ENCODE peak calls at places on chromosomes 3 and 15, in seven cellular contexts. V is stomach, J is GM12878, W is esophagus muscularis mucosa, K is sigmoid colon, R is K562, C is A549. L is an unnamed sample.

GRCh38 chr3:158110658-158111018 is 749 bp downstream of the RSRC1 start:
- DNase-seq in J (no peak), W (no peak), V (no peak), K (no peak), C (no peak), R (no peak), L (no peak)

GRCh38 chr15:25803036-25803435 is 60.1 kb downstream of the ATP10A start:
- DNase-seq in R (no peak), V (no peak), J (no peak), C (no peak), W (peak), K (no peak), L (no peak)

GRCh38 chr3:161339517-161340500 is 31.5 kb downstream of the SPTSSB start:
- DNase-seq in V (no peak), R (no peak), W (no peak), C (no peak), J (no peak), K (no peak), L (no peak)

GRCh38 chr3:162141232-162141631 is 644.6 kb downstream of the OTOL1 start:
- DNase-seq in W (no peak), J (no peak), C (no peak), K (no peak), V (no peak), R (no peak), L (no peak)

GRCh38 chr3:5653426-5653825 is 465.9 kb downstream of the EDEM1 start:
- DNase-seq in J (no peak), V (no peak), W (no peak), K (no peak), C (no peak), R (no peak), L (no peak)

GRCh38 chr15:81274932-81275341 is 49.0 kb downstream of the STARD5 start:
- DNase-seq in V (peak), R (peak), K (peak), C (peak), J (peak), W (no peak), L (peak)

GRCh38 chr3:10309736-10310135 is 11.2 kb downstream of the SEC13 start:
- DNase-seq in K (no peak), J (no peak), R (no peak), C (no peak), V (no peak), W (no peak), L (no peak)

GRCh38 chr3:169848741-169849140 is 21.0 kb downstream of the LRRC31 start:
- DNase-seq in W (no peak), C (no peak), K (no peak), J (no peak), V (no peak), R (no peak), L (no peak)

GRCh38 chr3:180340395-180340794 is 261.6 kb upstream of the TTC14 start:
- DNase-seq in R (no peak), K (no peak), J (no peak), W (no peak), C (no peak), V (no peak), L (no peak)

GRCh38 chr15:36883705-36884355 is 216.5 kb downstream of the MEIS2 start:
- DNase-seq in K (peak), C (peak), W (no peak), J (peak), R (peak), V (peak), L (peak)

GRCh38 chr3:123586131-123586530 is 1.3 kb upstream of the HACD2 start:
- DNase-seq in R (peak), J (no peak), W (peak), K (no peak), C (peak), V (peak), L (no peak)

GRCh38 chr15:100115711-100116090 is 226.1 kb downstream of the ADAMTS17 start:
- DNase-seq in V (no peak), J (no peak), C (no peak), K (no peak), W (no peak), R (no peak), L (no peak)

GRCh38 chr15:48433226-48433886 is 102.1 kb downstream of the DUT start:
- DNase-seq in R (no peak), V (no peak), K (no peak), C (no peak), W (no peak), J (peak), L (no peak)

GRCh38 chr15:69410290-69410874 is 3.8 kb upstream of the KIF23 start:
- DNase-seq in V (no peak), J (no peak), K (no peak), W (no peak), R (no peak), C (peak), L (no peak)

GRCh38 chr3:169400874-169401273 is 262.6 kb downstream of the MECOM start:
- DNase-seq in K (no peak), J (no peak), R (no peak), C (no peak), V (no peak), W (no peak), L (no peak)

GRCh38 chr15:89413877-89414276 is 79.3 kb upstream of the POLG start:
- DNase-seq in C (no peak), V (no peak), W (no peak), J (no peak), R (no peak), K (no peak), L (no peak)

GRCh38 chr3:128787256-128788253 is 61.6 kb downstream of the RAB7A start:
- DNase-seq in R (peak), V (no peak), C (peak), J (no peak), W (no peak), K (no peak), L (no peak)

GRCh38 chr15:22936577-22937472 is 43.3 kb downstream of the CYFIP1 start:
- DNase-seq in R (no peak), K (no peak), J (peak), W (no peak), V (no peak), C (no peak), L (no peak)

GRCh38 chr3:7309707-7310106 is 448.8 kb downstream of the GRM7 start:
- DNase-seq in K (peak), J (no peak), W (peak), V (no peak), R (no peak), C (no peak), L (no peak)

GRCh38 chr15:56930663-56931313 is 12.3 kb downstream of the TCF12 start:
- DNase-seq in C (no peak), V (no peak), K (no peak), J (no peak), W (no peak), R (no peak), L (no peak)

GRCh38 chr15:33091983-33092688 is 102.4 kb downstream of the FMN1 start:
- DNase-seq in W (no peak), V (no peak), C (no peak), K (no peak), J (no peak), R (no peak), L (no peak)

GRCh38 chr15:52020253-52021085 is 1.4 kb downstream of the MAPK6 start:
- DNase-seq in C (no peak), W (no peak), V (no peak), K (no peak), R (no peak), J (no peak), L (no peak)

GRCh38 chr15:52021128-52021671 is 2.2 kb downstream of the MAPK6 start:
- DNase-seq in V (peak), R (peak), J (no peak), K (peak), W (no peak), C (peak), L (no peak)

GRCh38 chr15:52018244-52018643 is 775 bp upstream of the MAPK6 start:
- DNase-seq in R (no peak), C (no peak), V (no peak), K (no peak), W (no peak), J (no peak), L (no peak)

GRCh38 chr15:52019394-52020252 is 604 bp downstream of the MAPK6 start:
- DNase-seq in R (peak), K (peak), V (peak), J (no peak), W (peak), C (peak), L (peak)

DNA sequence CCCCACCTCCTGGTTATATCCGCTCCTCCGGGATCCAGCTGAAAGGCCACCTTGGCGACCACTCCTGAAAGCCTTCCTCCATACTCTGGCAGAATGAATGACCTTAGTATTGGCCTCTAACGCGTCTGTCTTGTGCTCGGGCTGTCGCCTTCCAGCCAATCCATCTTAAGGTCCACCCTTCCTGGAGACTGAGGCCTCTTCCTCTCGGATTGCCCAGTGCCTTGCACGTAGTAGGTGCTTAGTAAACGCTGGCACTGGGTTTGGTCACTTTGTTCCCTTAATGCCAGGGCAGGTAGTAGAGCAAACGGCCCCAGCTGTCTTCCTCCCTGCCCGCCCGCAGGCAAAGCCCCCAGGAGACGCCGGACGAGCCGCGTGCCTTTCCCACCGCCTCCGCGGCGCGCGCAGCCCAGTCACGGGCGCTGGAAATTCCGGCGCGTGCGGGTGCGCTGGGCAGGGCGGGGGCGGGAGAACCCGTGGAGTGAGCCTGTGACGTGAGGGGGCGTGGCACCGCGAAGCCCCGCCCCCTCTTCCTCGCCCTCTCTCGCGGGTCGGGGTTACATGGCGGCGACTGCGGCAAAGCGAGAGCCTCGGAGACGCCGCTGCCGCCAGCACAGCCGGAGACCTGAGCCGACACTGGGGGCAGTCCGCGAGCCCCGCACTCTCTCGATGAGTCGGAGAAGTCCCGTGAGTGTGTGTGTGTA is at the start of gene MAPK6:
- DNase-seq in C (peak), R (peak), J (peak), K (peak), V (peak), W (peak), L (peak)
- TF ChIP-seq EP300 in C (no peak), R (no peak), J (peak), K (no peak), V (no peak), W (no peak), L (peak)

GRCh38 chr3:195086885-195087284 is 184.1 kb downstream of the XXYLT1 start:
- DNase-seq in J (no peak), R (no peak), K (no peak), C (no peak), V (no peak), W (no peak), L (no peak)
- TF ChIP-seq EP300 in J (no peak), R (no peak), K (no peak), C (no peak), V (no peak), W (no peak), L (no peak)

GRCh38 chr3:145022447-145022846 is 1050.8 kb downstream of the DIPK2A start:
- DNase-seq in J (no peak), R (no peak), V (no peak), C (no peak), W (no peak), K (no peak), L (no peak)

DNA sequence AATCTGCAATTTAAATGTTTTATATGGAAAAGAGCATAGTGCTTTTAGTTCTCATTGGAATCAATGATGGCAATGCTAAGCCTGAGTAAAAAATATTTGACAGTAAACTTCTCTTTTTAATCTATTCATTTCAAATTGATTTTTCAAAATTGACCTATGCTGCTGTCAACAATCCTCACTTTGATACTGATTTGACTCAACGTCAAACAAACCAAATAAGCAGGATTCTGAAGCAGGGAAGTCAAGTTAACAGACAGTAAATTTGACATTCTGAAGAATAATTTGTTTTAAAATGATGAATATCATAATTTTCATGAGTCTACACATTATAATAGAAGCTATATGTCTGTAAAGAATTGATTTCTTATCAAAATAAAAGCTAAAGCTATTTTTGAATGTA is 1053.1 kb downstream of the DIPK2A start:
- DNase-seq in C (no peak), K (no peak), R (no peak), W (no peak), V (no peak), J (no peak), L (no peak)
- TF ChIP-seq EP300 in C (no peak), K (no peak), R (no peak), W (no peak), V (no peak), J (no peak), L (no peak)

DNA sequence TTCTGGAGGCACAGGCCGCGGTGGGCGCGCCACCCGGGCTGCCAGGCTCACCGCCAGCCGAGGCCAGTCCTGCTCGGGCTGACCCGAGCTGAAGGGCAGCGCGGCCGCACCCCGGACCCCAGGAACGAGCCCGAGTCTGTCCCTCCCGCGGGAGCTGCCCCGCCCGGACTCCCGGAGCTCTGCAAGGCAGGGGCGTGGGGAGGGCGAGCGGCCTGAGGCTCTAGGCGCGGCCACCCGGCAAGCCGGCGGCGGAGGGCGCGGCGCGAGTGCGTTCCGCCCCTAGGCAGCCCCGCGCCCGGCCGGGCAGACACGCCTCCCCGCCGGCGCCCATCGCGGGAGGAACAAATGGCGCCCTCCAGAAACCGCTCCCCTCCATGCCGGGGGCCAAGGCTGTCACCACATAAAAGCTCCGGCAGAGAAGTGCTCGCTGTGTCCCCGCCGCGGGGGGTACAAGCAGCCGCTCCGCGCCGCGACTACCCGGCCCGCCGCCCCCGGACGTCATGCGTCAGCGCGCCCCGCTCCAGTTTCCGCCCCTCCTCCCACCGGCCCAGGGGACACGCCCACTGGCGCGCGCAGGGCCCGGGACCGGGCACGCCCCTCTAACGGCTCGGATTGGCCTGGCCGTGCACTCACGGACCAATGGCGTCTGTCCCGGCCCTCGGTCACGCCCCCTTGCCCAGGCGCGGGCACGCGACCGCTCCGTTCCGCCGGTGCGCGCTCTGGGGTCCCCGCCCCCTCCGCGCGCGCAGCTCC is 483 bp upstream of the KLF13 start:
- DNase-seq in K (peak), W (peak), V (peak), J (peak), R (peak), C (peak), L (peak)
- TF ChIP-seq EP300 in K (no peak), W (no peak), V (peak), J (peak), R (no peak), C (no peak), L (peak)

GRCh38 chr15:78204351-78205309 is 29.7 kb downstream of the ACSBG1 start:
- DNase-seq in K (no peak), V (peak), C (no peak), J (no peak), W (no peak), R (no peak), L (peak)
- TF ChIP-seq EP300 in K (no peak), V (no peak), C (no peak), J (no peak), W (no peak), R (no peak), L (no peak)

GRCh38 chr3:11641683-11642407 is 1.9 kb downstream of the VGLL4 start:
- DNase-seq in R (peak), K (no peak), V (no peak), C (peak), J (no peak), W (peak), L (peak)

GRCh38 chr3:11643212-11644087 is at the start of gene VGLL4:
- DNase-seq in C (peak), K (peak), V (peak), R (peak), J (no peak), W (peak), L (peak)

GRCh38 chr3:11641316-11641682 is 2.4 kb downstream of the VGLL4 start:
- DNase-seq in V (no peak), K (no peak), C (peak), J (no peak), R (no peak), W (no peak), L (no peak)

GRCh38 chr3:11640009-11640673 is 3.6 kb downstream of the VGLL4 start:
- DNase-seq in R (no peak), C (no peak), J (no peak), V (no peak), W (peak), K (no peak), L (no peak)

DNA sequence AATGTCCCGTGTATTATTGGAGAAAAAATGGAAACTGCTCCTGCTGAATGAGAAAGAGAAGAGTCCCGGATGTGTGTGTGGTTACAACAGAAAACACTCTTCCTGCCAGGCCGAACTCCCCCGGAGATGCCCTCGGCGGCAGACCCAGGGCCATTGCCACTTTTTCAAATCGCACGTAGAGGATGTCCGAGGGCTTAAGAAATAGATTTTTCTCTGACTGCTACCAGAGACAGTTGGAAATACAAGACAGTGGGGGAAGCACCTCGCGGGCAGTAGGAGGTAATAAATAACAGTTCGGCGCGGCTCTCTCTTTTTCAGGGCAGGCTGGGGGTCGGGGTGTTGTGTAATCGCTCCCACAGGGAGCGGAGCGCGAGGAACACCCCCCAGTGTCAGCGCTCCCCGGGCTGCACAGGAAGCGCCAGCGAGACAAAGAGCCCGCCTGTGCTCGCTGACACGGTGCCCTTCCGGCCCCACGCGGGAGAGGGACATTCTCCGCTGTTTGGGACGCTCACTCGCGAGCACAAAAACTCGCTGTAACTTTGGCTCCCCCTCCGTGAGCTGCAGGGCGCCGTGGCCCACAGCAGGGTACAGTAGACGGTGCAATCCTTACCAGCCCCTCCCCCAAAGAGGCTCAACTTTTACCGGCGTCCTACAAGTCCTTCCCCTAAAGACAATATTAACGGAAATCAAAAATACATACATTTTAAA is 1.1 kb downstream of the VGLL4 start:
- DNase-seq in V (peak), R (peak), W (peak), C (peak), K (peak), J (peak), L (peak)
- TF ChIP-seq EP300 in V (no peak), R (no peak), W (no peak), C (no peak), K (no peak), J (peak), L (peak)

DNA sequence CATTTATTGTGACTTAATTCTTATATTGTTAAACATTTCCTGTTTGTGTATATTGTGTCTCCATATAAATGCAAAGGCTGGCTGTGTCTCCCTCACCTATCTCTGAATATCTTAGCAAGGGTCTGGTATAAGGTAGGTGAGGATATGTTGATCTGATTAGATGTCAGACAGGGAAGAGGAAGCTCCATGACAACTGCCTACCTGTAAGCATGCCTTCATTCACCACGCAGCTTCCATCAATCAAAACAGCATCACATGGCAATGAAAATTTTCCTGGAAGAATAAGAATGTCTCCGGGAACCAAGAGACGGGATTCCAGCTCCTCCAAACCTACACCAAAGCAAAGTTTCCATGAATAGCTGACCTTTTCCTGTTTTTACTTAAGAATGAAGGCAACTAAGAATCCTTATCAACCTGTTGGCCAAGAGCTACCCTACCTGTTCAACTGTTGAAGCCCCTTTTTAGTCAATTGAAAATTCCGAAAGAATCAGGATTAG is 34.8 kb downstream of the ATP13A5 start:
- DNase-seq in J (no peak), K (no peak), C (no peak), V (no peak), W (no peak), R (no peak), L (no peak)
- TF ChIP-seq EP300 in J (no peak), K (no peak), C (no peak), V (no peak), W (no peak), R (no peak), L (no peak)

DNA sequence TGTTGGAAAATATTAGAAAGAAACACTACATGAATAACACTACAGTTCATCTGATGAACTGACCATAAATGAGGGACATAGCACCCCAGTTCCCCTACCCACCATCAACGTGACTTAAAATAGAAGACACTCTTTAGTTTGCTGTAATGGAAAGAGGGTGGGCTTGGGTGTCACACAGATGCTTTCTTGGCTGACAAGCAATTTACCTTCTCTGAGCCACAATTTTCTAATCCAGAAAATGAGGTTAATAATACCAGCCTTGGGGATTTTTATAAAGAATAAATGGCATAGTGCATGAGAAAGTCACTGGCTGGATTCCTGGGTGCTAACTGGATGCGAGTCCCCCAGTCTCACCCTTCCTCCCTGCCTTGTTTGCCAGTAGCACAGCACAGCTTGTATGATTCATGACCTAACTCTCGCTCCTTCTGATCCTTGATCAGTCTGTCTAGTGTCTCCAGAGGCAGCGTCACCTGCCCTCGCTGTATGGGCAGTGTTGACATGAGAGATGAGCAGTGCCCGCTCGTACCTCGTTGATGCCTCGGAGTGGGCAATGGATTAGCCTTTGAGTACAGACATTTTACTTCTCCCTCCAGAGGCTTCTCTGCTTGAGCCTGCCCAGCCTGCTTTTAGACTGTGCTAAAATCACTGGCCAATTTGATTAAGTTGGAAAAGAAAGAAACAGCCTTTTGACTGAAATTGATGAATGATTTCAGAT is 569.2 kb downstream of the NTRK3 start:
- DNase-seq in J (no peak), K (no peak), V (no peak), W (no peak), R (no peak), C (no peak), L (no peak)
- TF ChIP-seq EP300 in J (no peak), K (no peak), V (no peak), W (no peak), R (no peak), C (no peak), L (no peak)

L was measured in ovary.